ENCODE peak calls at places on chromosomes 13 and 19, in four cellular contexts. Q is H1, V is IMR-90, F is mesenchymal stem cell. M is an unnamed sample.

GRCh38 chr19:47613165-47614146 is 4.5 kb downstream of the BICRA start:
- DNase-seq in V (peak), Q (no peak), F (peak), M (peak)

GRCh38 chr13:110129076-110129475 is 177.9 kb downstream of the COL4A1 start:
- DNase-seq in F (no peak), V (no peak), Q (no peak), M (no peak)

GRCh38 chr13:37540228-37540627 is 58.3 kb downstream of the POSTN start:
- DNase-seq in Q (no peak), F (peak), V (peak), M (no peak)

GRCh38 chr13:27928805-27929753 is 9.3 kb downstream of the PDX1 start:
- DNase-seq in V (no peak), F (no peak), Q (no peak), M (peak)

GRCh38 chr13:91381371-91381770 is 17.1 kb upstream of the GPC5 start:
- DNase-seq in Q (no peak), F (peak), V (peak), M (no peak)

GRCh38 chr13:60152114-60152513 is 11.6 kb downstream of the DIAPH3 start:
- DNase-seq in Q (no peak), V (peak), F (no peak), M (no peak)

GRCh38 chr19:33957804-33958203 is 161.1 kb downstream of the KCTD15 start:
- DNase-seq in Q (no peak), F (no peak), V (no peak), M (no peak)

GRCh38 chr19:32475393-32475792 is 69.8 kb downstream of the DPY19L3 start:
- DNase-seq in Q (no peak), F (no peak), V (no peak), M (no peak)

GRCh38 chr19:35314858-35315470 is 14.0 kb upstream of the CD22 start:
- DNase-seq in V (no peak), Q (no peak), F (no peak), M (no peak)

GRCh38 chr19:40216777-40217026 is 1.5 kb downstream of the TTC9B start:
- DNase-seq in Q (no peak), V (no peak), F (no peak), M (no peak)

GRCh38 chr19:40217921-40218890 is at the start of gene TTC9B:
- DNase-seq in Q (peak), F (peak), V (no peak), M (peak)

GRCh38 chr19:40217027-40217810 is 965 bp downstream of the TTC9B start:
- DNase-seq in V (no peak), Q (peak), F (no peak), M (peak)

GRCh38 chr19:40214936-40215335 is 3.2 kb downstream of the TTC9B start:
- DNase-seq in Q (no peak), V (no peak), F (no peak), M (no peak)

DNA sequence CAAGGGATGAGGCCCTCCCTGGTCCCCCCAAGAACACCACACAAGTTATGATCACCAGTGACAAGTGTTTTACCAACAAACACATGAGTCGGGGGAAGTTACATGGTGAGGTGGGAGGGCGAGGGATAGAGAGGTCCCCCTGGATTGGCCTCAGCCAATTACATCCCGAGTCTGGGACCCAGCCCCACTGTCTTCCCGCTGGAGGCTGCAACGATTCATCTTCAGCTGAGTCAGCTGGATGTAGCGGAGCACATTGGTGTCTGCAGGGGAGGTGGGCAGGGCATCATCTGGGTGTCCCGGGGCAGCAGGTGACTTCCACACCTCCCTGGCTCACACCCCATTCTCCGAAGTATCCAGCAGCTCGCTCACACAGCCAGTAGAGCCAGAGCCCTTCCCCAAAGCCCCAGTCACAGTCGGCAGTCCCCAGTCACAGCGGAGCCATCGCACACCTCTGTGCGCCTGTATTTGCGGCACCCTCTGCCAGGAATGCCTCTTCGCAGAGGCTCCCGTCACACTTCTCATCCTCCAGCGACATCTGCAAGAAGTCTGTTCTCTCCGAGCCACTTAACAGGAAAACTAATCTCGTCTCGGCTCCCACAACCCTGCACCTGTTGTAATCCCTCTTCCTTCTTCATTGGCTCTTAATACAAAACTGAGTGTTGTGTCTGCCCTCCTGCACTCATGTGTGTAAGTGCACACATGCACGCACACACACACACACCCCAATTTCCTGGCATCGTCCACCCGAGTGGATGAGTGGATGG is 2.0 kb downstream of the TTC9B start:
- DNase-seq in F (no peak), Q (no peak), V (no peak), M (no peak)
- H2AFZ ChIP-seq in F (no peak), Q (no peak), V (peak), M (no peak)

DNA sequence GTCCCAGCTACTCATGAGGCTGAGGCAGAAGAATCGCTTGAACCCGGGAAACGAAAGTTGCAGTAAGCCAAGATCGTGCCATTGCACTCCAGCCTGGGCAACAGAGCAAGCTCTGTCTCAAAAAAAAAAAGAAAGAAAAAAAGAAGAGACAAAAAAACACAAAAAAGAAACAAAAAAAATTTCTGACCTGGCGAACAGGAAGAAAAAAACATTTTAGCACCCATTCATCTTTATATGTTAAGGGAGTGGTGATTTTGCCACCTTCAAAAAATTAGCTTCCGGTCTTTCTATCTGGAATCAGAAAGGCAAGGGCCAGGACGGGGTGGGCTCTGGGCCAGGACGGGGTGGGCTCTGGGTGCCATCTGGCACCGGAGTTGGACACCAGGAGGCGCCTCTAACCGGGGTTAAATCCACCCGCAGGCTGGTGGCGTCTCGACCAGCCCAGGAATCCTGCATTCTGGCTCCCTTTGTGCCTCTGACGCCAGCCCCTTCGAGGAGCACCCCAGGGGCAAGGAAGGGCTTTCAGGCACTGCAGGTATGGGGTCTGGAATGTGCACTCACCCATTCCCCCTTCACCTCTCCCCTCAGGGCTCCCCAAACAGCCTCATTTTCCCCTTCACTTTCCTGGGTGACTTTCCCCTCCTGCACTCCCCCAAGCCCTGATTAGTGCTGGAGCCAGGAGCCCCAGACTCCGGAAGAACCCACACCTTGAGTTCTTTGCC is 10.4 kb upstream of the ZSWIM4 start:
- DNase-seq in V (peak), F (peak), Q (no peak), M (peak)
- H2BK120ac ChIP-seq in V (peak), F (peak), Q (no peak), M (no peak)

DNA sequence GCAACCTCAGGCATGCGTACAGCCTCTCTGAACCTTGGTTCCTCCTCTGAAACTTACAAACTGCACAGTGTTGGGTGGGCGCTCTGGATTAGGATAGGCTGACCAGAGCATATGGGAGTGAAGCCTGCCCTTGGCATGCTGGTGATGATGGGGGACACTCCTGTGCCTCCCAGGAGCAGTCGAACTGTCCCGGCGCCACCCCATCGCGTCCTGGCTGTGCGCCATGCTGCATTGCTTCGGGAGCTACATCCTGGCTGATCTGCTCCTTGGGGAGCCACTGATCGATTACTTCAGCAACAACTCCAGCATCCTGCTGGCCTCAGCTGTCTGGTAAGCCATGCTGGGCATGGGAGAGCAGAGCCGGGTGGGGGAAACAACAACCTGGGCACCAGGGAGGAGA is 18.9 kb downstream of the TMEM38A start:
- DNase-seq in V (no peak), Q (no peak), F (no peak), M (no peak)
- H3K4ac ChIP-seq in V (no peak), Q (no peak), F (no peak), M (no peak)

GRCh38 chr13:113607477-113608245 is 23.1 kb downstream of the TFDP1 start:
- DNase-seq in Q (no peak), V (no peak), F (no peak), M (no peak)
- H2AFZ ChIP-seq in Q (no peak), V (no peak), F (no peak), M (no peak)

GRCh38 chr19:428144-428543 is 19.2 kb upstream of the C2CD4C start:
- DNase-seq in F (no peak), V (no peak), Q (no peak), M (no peak)
- H2BK120ac ChIP-seq in F (no peak), V (no peak), Q (no peak), M (no peak)

DNA sequence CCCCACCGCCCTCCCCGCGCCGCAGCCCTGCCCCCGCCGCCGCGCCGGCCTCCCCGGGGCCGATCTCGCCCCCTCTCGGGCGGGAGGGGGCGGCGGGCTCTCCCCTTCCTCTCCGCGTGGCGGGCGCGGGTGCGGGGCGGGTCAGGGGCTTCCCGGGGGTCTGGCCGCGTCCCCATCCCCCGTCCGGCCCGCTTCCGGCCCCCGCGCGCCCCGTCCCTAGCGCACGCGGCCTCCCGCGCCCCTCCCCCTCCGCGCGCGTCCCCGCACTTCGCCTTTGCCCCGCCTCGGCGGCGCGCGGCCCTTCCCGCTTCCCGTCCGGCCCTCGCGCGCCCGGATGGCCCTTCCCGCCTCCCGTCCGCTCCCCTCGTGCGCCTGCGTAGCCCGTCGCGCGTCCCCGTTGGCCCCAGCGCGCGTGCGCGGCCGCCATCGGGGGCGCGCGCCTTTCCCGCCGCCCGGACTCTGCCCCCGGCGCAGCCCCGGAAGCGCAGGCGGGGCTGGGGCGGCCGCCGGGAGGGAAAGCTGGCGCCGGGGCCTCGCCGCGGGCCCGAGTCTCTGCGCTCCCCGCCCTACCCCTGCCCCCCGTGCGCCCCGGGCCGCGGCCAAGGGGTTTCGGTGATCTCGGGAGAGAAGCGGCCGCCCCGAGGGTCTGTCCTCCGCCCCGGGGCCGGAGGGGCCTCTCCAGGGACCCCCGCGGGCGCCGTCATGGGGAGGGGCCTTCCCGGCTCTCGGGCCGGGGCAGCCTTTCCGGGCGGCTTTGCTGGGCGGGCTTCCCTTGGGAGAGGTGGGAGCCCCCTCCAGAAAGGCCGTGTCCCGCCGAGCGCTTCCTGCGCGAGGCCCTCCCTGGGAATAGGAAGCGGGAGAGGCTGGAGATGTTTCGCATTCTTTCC is 519 bp downstream of the PTBP1 start:
- DNase-seq in V (peak), F (peak), Q (no peak), M (peak)
- H3K4ac ChIP-seq in V (peak), F (peak), Q (peak), M (no peak)

M was measured in H9.